ENCODE peak calls at places on chromosome 17, in six cellular contexts. W is cardiac fibroblast; I is activated T-cell treated with anti-CD3 and anti-CD28 coated beads for 24 hours; P is NCI-H2171 treated with DMSO at 0.1 percent for 48 hours; S is activated CD8-positive, alpha-beta memory T cell treated with anti-CD3 and anti-CD28 coated beads for 1 hour; J is esophagus muscularis mucosa. C is an unnamed sample.

GRCh38 chr17:58995247-58995940 is 111.3 kb downstream of the TRIM37 start:
- DNase-seq in P (no peak), I (no peak), W (peak; percentile 52), S (no peak), J (no peak), C (no peak)

GRCh38 chr17:48162946-48163506 is 55.5 kb downstream of the SNX11 start:
- DNase-seq in J (no peak), S (no peak), P (no peak), I (no peak), W (peak; percentile 11), C (no peak)

GRCh38 chr17:39110435-39111136 is 40.9 kb downstream of the PLXDC1 start:
- DNase-seq in J (no peak), P (no peak), I (no peak), W (no peak), S (no peak), C (no peak)

GRCh38 chr17:34012709-34013375 is 242.2 kb upstream of the CCL2 start:
- DNase-seq in J (peak; percentile 45), P (no peak), W (no peak), S (no peak), I (no peak), C (no peak)

GRCh38 chr17:75059369-75060345 is 12.6 kb downstream of the KCTD2 start:
- DNase-seq in S (no peak), I (no peak), P (peak; percentile 78), W (peak; percentile 75), J (no peak), C (no peak)

GRCh38 chr17:72575542-72576233 is 454.9 kb downstream of the SOX9 start:
- DNase-seq in J (no peak), S (no peak), P (no peak), I (no peak), W (peak; percentile 56), C (no peak)

GRCh38 chr17:69733171-69734014 is 318.9 kb downstream of the MAP2K6 start:
- DNase-seq in I (no peak), S (no peak), P (peak; percentile 48), W (peak; percentile 79), J (no peak), C (peak; percentile 85)

GRCh38 chr17:83065660-83066542 is 13.5 kb upstream of the METRNL start:
- DNase-seq in I (no peak), W (no peak), J (no peak), S (no peak), P (no peak), C (no peak)

GRCh38 chr17:42403150-42403549 is 14.9 kb upstream of the STAT3 start:
- DNase-seq in J (no peak), I (peak; percentile 40), P (peak; percentile 17), W (no peak), S (no peak), C (no peak)

GRCh38 chr17:81685108-81685507 is 1.3 kb downstream of the HGS start:
- DNase-seq in J (no peak), I (peak; percentile 45), S (no peak), W (peak; percentile 82), P (no peak), C (peak; percentile 86)

C was measured in RWPE1.